ENCODE peak calls at places on chromosomes 1 and 21, in four cellular contexts. E is K562, R is Panc1, C is HepG2. O is an unnamed sample.

GRCh38 chr1:94925561-94926364 is 1.1 kb downstream of the CNN3 start:
- DNase-seq in C (peak), R (no peak), E (no peak), O (peak)

GRCh38 chr1:244224487-244225430 is 173.7 kb downstream of the ZBTB18 start:
- DNase-seq in R (no peak), C (no peak), E (peak), O (no peak)

GRCh38 chr1:14924455-14925325 is 228.9 kb upstream of the TMEM51 start:
- DNase-seq in C (no peak), E (peak), R (no peak), O (no peak)

GRCh38 chr1:245126530-245126929 is 28.3 kb upstream of the KIF26B start:
- DNase-seq in E (no peak), R (no peak), C (no peak), O (no peak)

GRCh38 chr21:39663742-39664492 is 51.2 kb downstream of the B3GALT5 start:
- DNase-seq in C (no peak), R (no peak), E (no peak), O (no peak)

GRCh38 chr1:47023268-47024137 is at the start of gene CYP4X1:
- DNase-seq in C (no peak), E (no peak), R (no peak), O (no peak)

GRCh38 chr21:42526379-42526727 is 12.7 kb downstream of the SLC37A1 start:
- DNase-seq in E (no peak), R (no peak), C (peak), O (no peak)

GRCh38 chr1:167661527-167662436 is 31.8 kb downstream of the RCSD1 start:
- DNase-seq in E (no peak), C (no peak), R (no peak), O (no peak)

GRCh38 chr1:189678779-189679178 is 798.9 kb downstream of the BRINP3 start:
- DNase-seq in C (no peak), R (no peak), E (no peak), O (no peak)

GRCh38 chr1:164380893-164381292 is 178.1 kb upstream of the PBX1 start:
- DNase-seq in R (no peak), C (no peak), E (no peak), O (peak)

GRCh38 chr1:24427469-24427862 is 11.9 kb downstream of the NIPAL3 start:
- DNase-seq in E (no peak), R (no peak), C (no peak), O (no peak)

GRCh38 chr1:118039170-118039569 is 109.6 kb downstream of the WDR3 start:
- DNase-seq in E (no peak), R (no peak), C (no peak), O (no peak)

GRCh38 chr1:226549937-226550670 is 1.5 kb downstream of the STUM start:
- DNase-seq in E (peak), C (no peak), R (no peak), O (peak)

GRCh38 chr1:230899845-230900251 is 31.5 kb upstream of the C1orf198 start:
- DNase-seq in C (no peak), E (no peak), R (no peak), O (no peak)

GRCh38 chr1:160374701-160375443 is 8.0 kb downstream of the NHLH1 start:
- DNase-seq in E (no peak), C (no peak), R (no peak), O (no peak)

GRCh38 chr1:109927908-109928307 is 17.3 kb downstream of the CSF1 start:
- DNase-seq in E (no peak), R (no peak), C (no peak), O (no peak)
- TF ChIP-seq TCF7L2 in E (no peak), R (peak), C (no peak), O (no peak)

GRCh38 chr21:29633766-29634165 is 306.0 kb downstream of the GRIK1 start:
- DNase-seq in R (no peak), C (no peak), E (no peak), O (no peak)
- TF ChIP-seq TCF7L2 in R (no peak), C (no peak), E (no peak), O (no peak)

DNA sequence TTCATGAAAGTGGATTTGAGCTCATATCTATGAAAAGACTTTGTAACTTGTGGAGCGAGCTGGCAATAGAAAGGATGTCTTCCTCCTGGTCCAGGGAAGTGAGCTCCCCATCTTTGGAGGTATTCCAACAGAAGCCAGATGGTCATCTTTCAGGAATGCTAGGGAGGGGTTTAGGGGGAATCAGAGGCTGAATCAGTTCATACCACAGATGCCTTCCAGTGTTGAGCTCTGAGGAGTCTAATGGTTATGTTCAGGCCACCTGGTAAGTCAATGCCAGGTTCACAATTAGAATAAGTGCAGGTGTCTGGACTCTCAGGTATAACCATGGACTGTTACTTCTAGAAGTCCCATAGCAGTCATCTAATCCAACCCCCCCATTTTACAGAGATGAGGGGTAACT is 119.1 kb downstream of the ACTL8 start:
- DNase-seq in C (no peak), R (no peak), E (no peak), O (no peak)
- TF ChIP-seq TCF7L2 in C (no peak), R (no peak), E (no peak), O (no peak)

GRCh38 chr1:54037476-54037875 is 15.5 kb downstream of the TMEM59 start:
- DNase-seq in R (no peak), E (no peak), C (no peak), O (no peak)
- TF ChIP-seq TCF7L2 in R (no peak), E (no peak), C (no peak), O (no peak)